ENCODE peak calls at places on chromosome 1, in four cellular contexts. G is HepG2, Y is fibroblast of lung, H is IMR-90. K is an unnamed sample.

GRCh38 chr1:113091988-113092602 is 19.1 kb downstream of the LRIG2 start:
- DNase-seq in H (peak; percentile 30), G (peak; percentile 9), Y (no peak), K (no peak)

GRCh38 chr1:81813691-81814090 is 13.0 kb downstream of the ADGRL2 start:
- DNase-seq in H (no peak), Y (no peak), G (no peak), K (no peak)

GRCh38 chr1:206706298-206706791 is 21.6 kb downstream of the MAPKAPK2 start:
- DNase-seq in G (no peak), Y (peak; percentile 96), H (peak; percentile 92), K (no peak)

GRCh38 chr1:55257958-55258357 is 42.8 kb upstream of the USP24 start:
- DNase-seq in Y (peak; percentile 15), G (no peak), H (peak; percentile 35), K (peak; percentile 9)

GRCh38 chr1:240602189-240602588 is 9.8 kb downstream of the GREM2 start:
- DNase-seq in H (peak; percentile 35), G (no peak), Y (peak; percentile 50), K (no peak)

GRCh38 chr1:221344693-221345092 is 397.2 kb downstream of the DUSP10 start:
- DNase-seq in H (peak; percentile 56), G (no peak), Y (peak; percentile 49), K (no peak)

GRCh38 chr1:31705080-31705866 is 1.5 kb upstream of the COL16A1 start:
- DNase-seq in H (peak; percentile 55), G (peak; percentile 68), Y (peak; percentile 53), K (peak; percentile 36)

GRCh38 chr1:183461350-183461749 is 10.9 kb upstream of the SMG7 start:
- DNase-seq in G (no peak), H (no peak), Y (no peak), K (no peak)

GRCh38 chr1:230682882-230683610 is 30.9 kb downstream of the AGT start:
- DNase-seq in G (no peak), Y (peak; percentile 80), H (peak; percentile 86), K (no peak)

GRCh38 chr1:220786057-220786336 is 716 bp upstream of the MTARC1 start:
- DNase-seq in G (no peak), Y (no peak), H (no peak), K (no peak)

GRCh38 chr1:203800001-203800400 is 4.6 kb downstream of the ZBED6 start:
- DNase-seq in Y (no peak), G (no peak), H (no peak), K (no peak)

GRCh38 chr1:41822865-41823264 is 95.9 kb downstream of the HIVEP3 start:
- DNase-seq in H (no peak), Y (no peak), G (no peak), K (no peak)

GRCh38 chr1:31564606-31564989 is 11.7 kb upstream of the TINAGL1 start:
- DNase-seq in G (no peak), Y (no peak), H (no peak), K (no peak)

GRCh38 chr1:203764105-203765028 is 616 bp upstream of the LAX1 start:
- DNase-seq in Y (no peak), G (no peak), H (no peak), K (peak; percentile 59)

GRCh38 chr1:198699167-198700015 is 60.6 kb downstream of the PTPRC start:
- DNase-seq in G (peak; percentile 30), H (peak; percentile 28), Y (peak; percentile 52), K (no peak)

GRCh38 chr1:85550784-85551516 is 29.6 kb upstream of the CCN1 start:
- DNase-seq in H (peak; percentile 86), G (no peak), Y (peak; percentile 91), K (no peak)

GRCh38 chr1:174428739-174429138 is 19.0 kb upstream of the GPR52 start:
- DNase-seq in H (no peak), Y (no peak), G (no peak), K (no peak)

GRCh38 chr1:110412576-110412975 is 5.1 kb upstream of the LAMTOR5 start:
- DNase-seq in G (peak; percentile 69), Y (peak; percentile 40), H (peak; percentile 63), K (peak; percentile 84)

GRCh38 chr1:53134042-53134485 is 8.4 kb downstream of the SLC1A7 start:
- DNase-seq in Y (no peak), G (no peak), H (no peak), K (no peak)

GRCh38 chr1:118486213-118486612 is 301.2 kb upstream of the SPAG17 start:
- DNase-seq in Y (no peak), H (no peak), G (no peak), K (no peak)

GRCh38 chr1:45892068-45892785 is 88.8 kb downstream of the MAST2 start:
- DNase-seq in G (peak; percentile 87), Y (peak; percentile 94), H (peak; percentile 94), K (no peak)

GRCh38 chr1:19488136-19488535 is 2.8 kb upstream of the CAPZB start:
- DNase-seq in G (no peak), H (no peak), Y (no peak), K (no peak)

GRCh38 chr1:207282049-207282448 is 39.4 kb upstream of the CD55 start:
- DNase-seq in H (peak; percentile 53), Y (peak; percentile 59), G (no peak), K (no peak)

GRCh38 chr1:218425647-218426342 is 80.7 kb downstream of the TGFB2 start:
- DNase-seq in H (peak; percentile 87), G (peak; percentile 72), Y (peak; percentile 87), K (no peak)

GRCh38 chr1:110319332-110320167 is 19.6 kb upstream of the RBM15 start:
- DNase-seq in H (no peak), Y (no peak), G (no peak), K (no peak)

GRCh38 chr1:47388548-47389238 is 27.4 kb upstream of the FOXE3 start:
- DNase-seq in G (peak; percentile 62), Y (peak; percentile 43), H (peak; percentile 67), K (peak; percentile 69)

GRCh38 chr1:171532520-171532919 is 47.2 kb downstream of the PRRC2C start:
- DNase-seq in H (no peak), Y (no peak), G (no peak), K (no peak)

GRCh38 chr1:207925210-207925609 is 14.3 kb upstream of the CD34 start:
- DNase-seq in Y (peak; percentile 13), G (no peak), H (no peak), K (no peak)

GRCh38 chr1:3705341-3705950 is 46.8 kb upstream of the CCDC27 start:
- DNase-seq in G (no peak), Y (no peak), H (no peak), K (no peak)

GRCh38 chr1:8018492-8019228 is 7.4 kb downstream of the ERRFI1 start:
- DNase-seq in H (no peak), G (no peak), Y (peak; percentile 71), K (no peak)

GRCh38 chr1:8021676-8022266 is 4.3 kb downstream of the ERRFI1 start:
- DNase-seq in Y (peak; percentile 38), G (no peak), H (no peak), K (no peak)

GRCh38 chr1:8019229-8019620 is 6.9 kb downstream of the ERRFI1 start:
- DNase-seq in Y (peak; percentile 14), G (no peak), H (no peak), K (no peak)

GRCh38 chr1:8017495-8018310 is 8.4 kb downstream of the ERRFI1 start:
- DNase-seq in Y (peak; percentile 68), G (peak; percentile 85), H (no peak), K (no peak)

GRCh38 chr1:8020032-8020431 is 6.1 kb downstream of the ERRFI1 start:
- DNase-seq in Y (peak; percentile 81), G (peak; percentile 58), H (peak; percentile 59), K (no peak)
- H4K20me1 ChIP-seq in Y (peaks cover under 1% of the 10 kb centered on the region), G (peaks cover 100% of the 10 kb centered on the region), H (peaks cover 97% of the 10 kb centered on the region), K (no peaks in the 10 kb centered on the region)

DNA sequence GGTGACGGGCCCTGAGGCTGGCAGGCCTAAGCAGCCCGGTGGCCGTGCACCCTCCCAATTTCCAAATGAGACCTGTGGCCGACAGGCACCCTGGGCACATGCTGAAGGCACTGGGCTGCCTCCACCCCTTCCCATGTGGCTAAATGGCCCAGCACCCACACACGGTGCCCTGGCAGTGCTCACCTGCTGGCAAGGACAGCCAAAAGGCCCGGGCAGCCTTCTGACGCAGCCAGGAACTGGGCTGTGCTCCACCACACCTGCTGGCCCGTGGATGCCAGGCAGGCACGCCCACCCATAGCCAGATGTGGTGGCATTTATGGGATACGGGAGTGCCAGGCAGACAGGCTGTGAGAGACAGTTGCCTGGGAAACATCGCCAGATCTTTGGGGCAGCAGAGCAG is 4.0 kb upstream of the FAAP20 start:
- DNase-seq in G (no peak), Y (no peak), H (no peak), K (no peak)
- H2AFZ ChIP-seq in G (no peak overlapping the region), Y (no peak overlapping the region), H (peak overlapping the region; percentile 97), K (no peak overlapping the region)

DNA sequence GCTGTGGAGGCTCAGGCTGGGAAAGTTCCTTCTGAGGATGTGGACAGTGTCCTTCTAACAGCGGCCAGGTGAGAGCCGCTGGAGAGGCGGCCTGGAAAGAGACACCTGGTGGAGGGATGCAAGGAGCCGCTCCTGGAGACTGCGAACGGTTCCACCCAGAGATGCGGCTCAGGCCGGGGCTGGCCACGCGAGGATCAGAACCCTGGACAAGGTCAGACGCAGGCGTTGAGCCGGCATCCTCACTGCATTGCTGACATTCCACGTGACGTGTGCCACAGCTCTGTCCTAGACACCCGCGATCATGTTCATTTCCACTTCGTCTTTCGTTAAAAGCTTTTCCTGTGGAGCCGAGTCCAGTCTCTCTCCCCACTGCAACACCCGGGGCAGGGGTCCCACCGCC is 28.8 kb downstream of the CFAP74 start:
- DNase-seq in H (no peak), Y (no peak), G (no peak), K (no peak)
- H4K20me1 ChIP-seq in H (peaks cover 6% of the 10 kb centered on the region), Y (no peaks in the 10 kb centered on the region), G (no peaks in the 10 kb centered on the region), K (no peaks in the 10 kb centered on the region)

DNA sequence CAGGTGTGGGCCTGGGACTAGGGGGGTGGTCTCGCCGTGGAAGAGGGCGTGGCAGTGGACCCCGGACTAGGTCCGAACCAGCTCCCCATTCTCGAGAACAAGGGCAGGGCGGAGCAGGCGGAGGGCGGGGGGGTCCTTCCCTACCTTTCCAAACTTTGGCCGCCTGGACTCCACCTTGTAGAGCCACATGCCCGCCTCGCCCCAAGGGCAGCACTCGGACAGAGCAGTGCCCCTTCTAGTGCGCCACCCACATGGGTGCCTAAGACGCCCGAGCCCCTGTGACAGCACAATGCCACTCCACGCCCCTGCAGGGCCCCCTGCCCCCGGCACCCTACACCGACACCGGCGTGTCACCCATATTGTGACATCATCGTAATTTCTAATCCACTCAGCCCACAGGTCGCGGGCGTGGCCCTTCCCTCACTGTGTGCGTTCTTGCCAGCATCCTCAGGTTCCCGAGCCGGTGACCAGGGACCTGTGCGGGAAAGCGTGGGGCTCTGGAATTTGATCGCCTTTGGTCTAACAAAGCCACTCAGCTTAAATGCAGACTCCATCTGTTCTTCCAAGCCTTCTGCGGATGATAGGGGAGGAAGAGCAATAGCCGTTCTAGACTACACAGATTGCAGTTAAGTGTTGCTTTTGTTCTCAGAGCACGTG is 553 bp upstream of the STMN1 start:
- DNase-seq in Y (no peak), G (no peak), H (no peak), K (no peak)
- H2AFZ ChIP-seq in Y (peak overlapping the region; percentile 77), G (no peak overlapping the region), H (peak overlapping the region; percentile 98), K (peak overlapping the region; percentile 79)

DNA sequence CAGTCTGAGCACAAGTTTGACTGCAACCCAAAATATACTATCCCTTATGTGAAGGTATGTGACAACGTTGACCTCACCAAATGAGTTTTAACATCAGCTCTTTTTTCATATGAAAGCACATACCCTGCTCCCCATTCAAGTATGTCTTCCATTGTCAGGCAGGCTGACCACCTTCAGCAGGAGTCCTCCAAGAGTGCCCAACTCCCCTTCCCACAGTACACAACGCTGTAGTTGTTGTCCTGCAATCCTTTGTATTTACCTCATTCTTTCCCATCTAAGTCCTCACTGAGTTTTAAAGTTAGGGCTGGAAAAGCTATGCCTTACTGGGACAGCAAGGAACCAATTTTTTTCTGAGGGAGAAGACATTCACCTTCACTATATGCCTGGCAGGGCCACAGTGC is 14.7 kb downstream of the SFPQ start:
- DNase-seq in G (no peak), H (no peak), Y (no peak), K (no peak)
- H4K20me1 ChIP-seq in G (peaks cover 80% of the 10 kb centered on the region), H (peaks cover 77% of the 10 kb centered on the region), Y (peaks cover 14% of the 10 kb centered on the region), K (peaks cover 56% of the 10 kb centered on the region)

K was measured in OCI-LY7.